ENCODE peak calls at places on chromosomes 16 and 17, in nine cellular contexts. One of them, this sample, is unnamed.

GRCh38 chr16:1645914-1646525 is 32.1 kb upstream of the JPT2 start:
- DNase-seq in choroid plexus epithelial cell: peak
- DNase-seq in RCC 7860: peak
- DNase-seq in frontal cortex: no peak
- DNase-seq in HFFc6: peak
- DNase-seq in C1 segment of cervical spinal cord: no peak
- DNase-seq in HT-29: peak
- DNase-seq in left lung: no peak
- DNase-seq in A172: peak
- DNase-seq in this sample: no peak

GRCh38 chr16:61370564-61370963 is 665.7 kb downstream of the CDH8 start:
- DNase-seq in choroid plexus epithelial cell: no peak
- DNase-seq in RCC 7860: no peak
- DNase-seq in A172: no peak
- DNase-seq in HT-29: no peak
- DNase-seq in left lung: no peak
- DNase-seq in frontal cortex: no peak
- DNase-seq in C1 segment of cervical spinal cord: no peak
- DNase-seq in HFFc6: no peak
- DNase-seq in this sample: no peak

GRCh38 chr17:32627233-32628008 is 140.6 kb downstream of the CDK5R1 start:
- DNase-seq in left lung: no peak
- DNase-seq in A172: peak
- DNase-seq in RCC 7860: no peak
- DNase-seq in C1 segment of cervical spinal cord: no peak
- DNase-seq in choroid plexus epithelial cell: peak
- DNase-seq in HT-29: no peak
- DNase-seq in HFFc6: peak
- DNase-seq in frontal cortex: peak
- DNase-seq in this sample: no peak

GRCh38 chr16:19135896-19136438 is 22.2 kb downstream of the ITPRIPL2 start:
- DNase-seq in HT-29: no peak
- DNase-seq in frontal cortex: no peak
- DNase-seq in A172: peak
- DNase-seq in C1 segment of cervical spinal cord: no peak
- DNase-seq in RCC 7860: no peak
- DNase-seq in choroid plexus epithelial cell: peak
- DNase-seq in left lung: peak
- DNase-seq in HFFc6: no peak
- DNase-seq in this sample: peak

GRCh38 chr17:47701603-47702002 is 7.6 kb downstream of the TBKBP1 start:
- DNase-seq in left lung: peak
- DNase-seq in HT-29: no peak
- DNase-seq in HFFc6: no peak
- DNase-seq in frontal cortex: no peak
- DNase-seq in choroid plexus epithelial cell: no peak
- DNase-seq in RCC 7860: no peak
- DNase-seq in C1 segment of cervical spinal cord: no peak
- DNase-seq in A172: no peak
- DNase-seq in this sample: no peak

GRCh38 chr17:45363498-45363897 is 46.7 kb upstream of the MAP3K14 start:
- DNase-seq in C1 segment of cervical spinal cord: no peak
- DNase-seq in choroid plexus epithelial cell: no peak
- DNase-seq in HFFc6: no peak
- DNase-seq in left lung: no peak
- DNase-seq in HT-29: no peak
- DNase-seq in RCC 7860: no peak
- DNase-seq in frontal cortex: no peak
- DNase-seq in A172: no peak
- DNase-seq in this sample: no peak

GRCh38 chr16:31333686-31334649 is 21.0 kb upstream of the ITGAX start:
- DNase-seq in HFFc6: peak
- DNase-seq in left lung: no peak
- DNase-seq in RCC 7860: no peak
- DNase-seq in choroid plexus epithelial cell: peak
- DNase-seq in A172: peak
- DNase-seq in frontal cortex: no peak
- DNase-seq in HT-29: peak
- DNase-seq in C1 segment of cervical spinal cord: no peak
- DNase-seq in this sample: peak

GRCh38 chr16:80580109-80580832 is 39.5 kb downstream of the DYNLRB2 start:
- DNase-seq in left lung: no peak
- DNase-seq in A172: peak
- DNase-seq in HT-29: no peak
- DNase-seq in RCC 7860: no peak
- DNase-seq in HFFc6: peak
- DNase-seq in frontal cortex: no peak
- DNase-seq in C1 segment of cervical spinal cord: no peak
- DNase-seq in choroid plexus epithelial cell: peak
- DNase-seq in this sample: no peak

GRCh38 chr17:75738218-75738802 is 17.1 kb downstream of the ITGB4 start:
- DNase-seq in RCC 7860: peak
- DNase-seq in choroid plexus epithelial cell: peak
- DNase-seq in A172: peak
- DNase-seq in left lung: peak
- DNase-seq in C1 segment of cervical spinal cord: no peak
- DNase-seq in HT-29: no peak
- DNase-seq in HFFc6: peak
- DNase-seq in frontal cortex: peak
- DNase-seq in this sample: no peak

GRCh38 chr17:73643012-73643845 is 1.0 kb downstream of the SDK2 start:
- DNase-seq in frontal cortex: peak
- DNase-seq in A172: no peak
- DNase-seq in HT-29: no peak
- DNase-seq in choroid plexus epithelial cell: no peak
- DNase-seq in C1 segment of cervical spinal cord: no peak
- DNase-seq in HFFc6: no peak
- DNase-seq in RCC 7860: no peak
- DNase-seq in left lung: no peak
- DNase-seq in this sample: peak

GRCh38 chr16:66171578-66171977 is 194.9 kb upstream of the CDH5 start:
- DNase-seq in C1 segment of cervical spinal cord: no peak
- DNase-seq in left lung: no peak
- DNase-seq in frontal cortex: no peak
- DNase-seq in A172: no peak
- DNase-seq in HFFc6: no peak
- DNase-seq in RCC 7860: no peak
- DNase-seq in HT-29: no peak
- DNase-seq in choroid plexus epithelial cell: no peak
- DNase-seq in this sample: no peak

GRCh38 chr17:82325286-82326180 is 8.0 kb downstream of the SECTM1 start:
- DNase-seq in C1 segment of cervical spinal cord: no peak
- DNase-seq in A172: no peak
- DNase-seq in HFFc6: no peak
- DNase-seq in RCC 7860: no peak
- DNase-seq in left lung: no peak
- DNase-seq in choroid plexus epithelial cell: no peak
- DNase-seq in HT-29: no peak
- DNase-seq in frontal cortex: no peak
- DNase-seq in this sample: no peak

GRCh38 chr16:87186440-87186839 is 130.8 kb downstream of the C16orf95 start:
- DNase-seq in A172: no peak
- DNase-seq in HFFc6: no peak
- DNase-seq in frontal cortex: no peak
- DNase-seq in RCC 7860: no peak
- DNase-seq in C1 segment of cervical spinal cord: no peak
- DNase-seq in choroid plexus epithelial cell: peak
- DNase-seq in left lung: no peak
- DNase-seq in HT-29: no peak
- DNase-seq in this sample: no peak

GRCh38 chr17:78764871-78765270 is 17.2 kb downstream of the CYTH1 start:
- DNase-seq in left lung: no peak
- DNase-seq in HT-29: no peak
- DNase-seq in A172: no peak
- DNase-seq in choroid plexus epithelial cell: no peak
- DNase-seq in frontal cortex: no peak
- DNase-seq in C1 segment of cervical spinal cord: no peak
- DNase-seq in HFFc6: no peak
- DNase-seq in RCC 7860: no peak
- DNase-seq in this sample: no peak

GRCh38 chr17:42253601-42254000 is 22.6 kb downstream of the STAT5B start:
- DNase-seq in choroid plexus epithelial cell: no peak
- DNase-seq in frontal cortex: no peak
- DNase-seq in HFFc6: no peak
- DNase-seq in RCC 7860: no peak
- DNase-seq in left lung: no peak
- DNase-seq in C1 segment of cervical spinal cord: no peak
- DNase-seq in A172: peak
- DNase-seq in HT-29: no peak
- DNase-seq in this sample: no peak

GRCh38 chr16:52424591-52424990 is 122.4 kb downstream of the TOX3 start:
- DNase-seq in frontal cortex: no peak
- DNase-seq in choroid plexus epithelial cell: no peak
- DNase-seq in left lung: no peak
- DNase-seq in HT-29: no peak
- DNase-seq in C1 segment of cervical spinal cord: no peak
- DNase-seq in HFFc6: no peak
- DNase-seq in RCC 7860: no peak
- DNase-seq in A172: no peak
- DNase-seq in this sample: no peak

GRCh38 chr16:67249178-67249759 is 490 bp downstream of the SLC9A5 start:
- DNase-seq in A172: no peak
- DNase-seq in C1 segment of cervical spinal cord: no peak
- DNase-seq in frontal cortex: no peak
- DNase-seq in choroid plexus epithelial cell: no peak
- DNase-seq in RCC 7860: no peak
- DNase-seq in left lung: no peak
- DNase-seq in HT-29: no peak
- DNase-seq in HFFc6: no peak
- DNase-seq in this sample: peak

GRCh38 chr16:187330-187729 is 7.1 kb downstream of the HBQ1 start:
- DNase-seq in C1 segment of cervical spinal cord: no peak
- DNase-seq in left lung: no peak
- DNase-seq in RCC 7860: no peak
- DNase-seq in HT-29: no peak
- DNase-seq in choroid plexus epithelial cell: no peak
- DNase-seq in A172: no peak
- DNase-seq in frontal cortex: no peak
- DNase-seq in HFFc6: no peak
- DNase-seq in this sample: no peak

GRCh38 chr17:45171338-45172231 is 9.9 kb downstream of the HEXIM2 start:
- DNase-seq in C1 segment of cervical spinal cord: no peak
- DNase-seq in choroid plexus epithelial cell: no peak
- DNase-seq in RCC 7860: no peak
- DNase-seq in left lung: peak
- DNase-seq in HT-29: peak
- DNase-seq in frontal cortex: no peak
- DNase-seq in A172: peak
- DNase-seq in HFFc6: no peak
- DNase-seq in this sample: peak

GRCh38 chr17:33142703-33143299 is 150.3 kb downstream of the ASIC2 start:
- DNase-seq in RCC 7860: peak
- DNase-seq in choroid plexus epithelial cell: peak
- DNase-seq in HFFc6: no peak
- DNase-seq in HT-29: peak
- DNase-seq in frontal cortex: no peak
- DNase-seq in A172: peak
- DNase-seq in left lung: no peak
- DNase-seq in C1 segment of cervical spinal cord: no peak
- DNase-seq in this sample: peak

GRCh38 chr17:62714016-62714777 is 86.7 kb downstream of the MRC2 start:
- DNase-seq in C1 segment of cervical spinal cord: no peak
- DNase-seq in RCC 7860: no peak
- DNase-seq in HFFc6: peak
- DNase-seq in HT-29: no peak
- DNase-seq in frontal cortex: no peak
- DNase-seq in left lung: no peak
- DNase-seq in A172: no peak
- DNase-seq in choroid plexus epithelial cell: peak
- DNase-seq in this sample: no peak

GRCh38 chr17:58231644-58232043 is 6.7 kb upstream of the LPO start:
- DNase-seq in choroid plexus epithelial cell: no peak
- DNase-seq in HFFc6: peak
- DNase-seq in A172: no peak
- DNase-seq in C1 segment of cervical spinal cord: no peak
- DNase-seq in left lung: no peak
- DNase-seq in HT-29: no peak
- DNase-seq in frontal cortex: no peak
- DNase-seq in RCC 7860: peak
- DNase-seq in this sample: no peak

GRCh38 chr17:58312824-58313223 is 15.8 kb downstream of the TSPOAP1 start:
- DNase-seq in choroid plexus epithelial cell: no peak
- DNase-seq in HT-29: no peak
- DNase-seq in HFFc6: no peak
- DNase-seq in A172: no peak
- DNase-seq in left lung: no peak
- DNase-seq in RCC 7860: no peak
- DNase-seq in C1 segment of cervical spinal cord: no peak
- DNase-seq in frontal cortex: no peak
- DNase-seq in this sample: no peak

GRCh38 chr17:27408891-27409290 is 47.4 kb upstream of the KSR1 start:
- DNase-seq in choroid plexus epithelial cell: peak
- DNase-seq in HT-29: no peak
- DNase-seq in frontal cortex: no peak
- DNase-seq in C1 segment of cervical spinal cord: no peak
- DNase-seq in A172: peak
- DNase-seq in RCC 7860: no peak
- DNase-seq in left lung: peak
- DNase-seq in HFFc6: peak
- DNase-seq in this sample: no peak

GRCh38 chr17:65542595-65542994 is 18.9 kb downstream of the AXIN2 start:
- DNase-seq in HFFc6: no peak
- DNase-seq in left lung: no peak
- DNase-seq in choroid plexus epithelial cell: no peak
- DNase-seq in frontal cortex: no peak
- DNase-seq in HT-29: no peak
- DNase-seq in A172: no peak
- DNase-seq in RCC 7860: no peak
- DNase-seq in C1 segment of cervical spinal cord: no peak
- DNase-seq in this sample: no peak

GRCh38 chr17:37836593-37836992 is 87.6 kb upstream of the TBC1D3K start:
- DNase-seq in left lung: no peak
- DNase-seq in HT-29: no peak
- DNase-seq in RCC 7860: no peak
- DNase-seq in frontal cortex: no peak
- DNase-seq in A172: no peak
- DNase-seq in choroid plexus epithelial cell: no peak
- DNase-seq in HFFc6: no peak
- DNase-seq in C1 segment of cervical spinal cord: no peak
- DNase-seq in this sample: no peak

GRCh38 chr17:17134051-17134951 is 71.8 kb downstream of the PLD6 start:
- DNase-seq in choroid plexus epithelial cell: no peak
- DNase-seq in A172: no peak
- DNase-seq in C1 segment of cervical spinal cord: no peak
- DNase-seq in left lung: no peak
- DNase-seq in frontal cortex: no peak
- DNase-seq in HFFc6: no peak
- DNase-seq in RCC 7860: no peak
- DNase-seq in HT-29: no peak
- DNase-seq in this sample: no peak

GRCh38 chr17:72118588-72119279 is 2.1 kb upstream of the SOX9 start:
- DNase-seq in HT-29: peak
- DNase-seq in left lung: peak
- DNase-seq in C1 segment of cervical spinal cord: no peak
- DNase-seq in frontal cortex: peak
- DNase-seq in choroid plexus epithelial cell: peak
- DNase-seq in RCC 7860: peak
- DNase-seq in A172: peak
- DNase-seq in HFFc6: peak
- DNase-seq in this sample: peak

GRCh38 chr16:57709663-57710062 is 15.1 kb downstream of the DRC7 start:
- DNase-seq in left lung: no peak
- DNase-seq in C1 segment of cervical spinal cord: no peak
- DNase-seq in frontal cortex: no peak
- DNase-seq in HFFc6: no peak
- DNase-seq in A172: no peak
- DNase-seq in choroid plexus epithelial cell: no peak
- DNase-seq in RCC 7860: no peak
- DNase-seq in HT-29: no peak
- DNase-seq in this sample: no peak

GRCh38 chr16:74999208-74999682 is 421 bp downstream of the ZNRF1 start:
- DNase-seq in HT-29: no peak
- DNase-seq in frontal cortex: peak
- DNase-seq in left lung: no peak
- DNase-seq in HFFc6: peak
- DNase-seq in C1 segment of cervical spinal cord: no peak
- DNase-seq in choroid plexus epithelial cell: peak
- DNase-seq in RCC 7860: no peak
- DNase-seq in A172: no peak
- DNase-seq in this sample: peak

GRCh38 chr17:4734857-4735475 is 3.7 kb downstream of the MED11 start:
- DNase-seq in choroid plexus epithelial cell: no peak
- DNase-seq in RCC 7860: no peak
- DNase-seq in left lung: no peak
- DNase-seq in frontal cortex: no peak
- DNase-seq in C1 segment of cervical spinal cord: no peak
- DNase-seq in HT-29: no peak
- DNase-seq in A172: no peak
- DNase-seq in HFFc6: no peak
- DNase-seq in this sample: no peak